ENCODE peak calls at places on chromosomes 13 and 19, in four cellular contexts. One of them, this sample, is unnamed.

GRCh38 chr19:11205939-11206570 is 8.7 kb upstream of the KANK2 start:
- DNase-seq in neural crest cell: no peak
- DNase-seq in fibroblast of pulmonary artery: no peak
- DNase-seq in neural progenitor cell: no peak
- DNase-seq in this sample: no peak

GRCh38 chr13:98650376-98651107 is 73.6 kb upstream of the STK24 start:
- DNase-seq in neural crest cell: no peak
- DNase-seq in fibroblast of pulmonary artery: no peak
- DNase-seq in neural progenitor cell: no peak
- DNase-seq in this sample: no peak

GRCh38 chr19:42113641-42114348 is 18.5 kb downstream of the POU2F2 start:
- DNase-seq in neural crest cell: no peak
- DNase-seq in fibroblast of pulmonary artery: peak
- DNase-seq in neural progenitor cell: no peak
- DNase-seq in this sample: no peak

GRCh38 chr13:20264271-20265018 is 32.3 kb upstream of the GJB6 start:
- DNase-seq in neural crest cell: no peak
- DNase-seq in fibroblast of pulmonary artery: no peak
- DNase-seq in neural progenitor cell: no peak
- DNase-seq in this sample: no peak

GRCh38 chr13:52348983-52349780 is 56.8 kb downstream of the THSD1 start:
- DNase-seq in neural crest cell: no peak
- DNase-seq in fibroblast of pulmonary artery: peak
- DNase-seq in neural progenitor cell: no peak
- DNase-seq in this sample: no peak

GRCh38 chr13:24261566-24261965 is 47.8 kb upstream of the C1QTNF9 start:
- DNase-seq in neural crest cell: no peak
- DNase-seq in fibroblast of pulmonary artery: no peak
- DNase-seq in neural progenitor cell: no peak
- DNase-seq in this sample: no peak

GRCh38 chr19:33442706-33443105 is 69.2 kb downstream of the CEBPG start:
- DNase-seq in neural crest cell: no peak
- DNase-seq in fibroblast of pulmonary artery: no peak
- DNase-seq in neural progenitor cell: no peak
- DNase-seq in this sample: no peak

GRCh38 chr19:45182758-45183157 is 4.2 kb downstream of the BLOC1S3 start:
- DNase-seq in neural crest cell: no peak
- DNase-seq in fibroblast of pulmonary artery: no peak
- DNase-seq in neural progenitor cell: no peak
- DNase-seq in this sample: no peak

GRCh38 chr13:93230466-93230865 is 3.9 kb downstream of the GPC6 start:
- DNase-seq in neural crest cell: no peak
- DNase-seq in fibroblast of pulmonary artery: peak
- DNase-seq in neural progenitor cell: no peak
- DNase-seq in this sample: no peak

GRCh38 chr19:5536337-5536894 is 31.3 kb downstream of the TINCR start:
- DNase-seq in neural crest cell: peak
- DNase-seq in fibroblast of pulmonary artery: peak
- DNase-seq in neural progenitor cell: peak
- DNase-seq in this sample: peak

GRCh38 chr19:2197270-2197669 is 33.5 kb downstream of the DOT1L start:
- DNase-seq in neural crest cell: no peak
- DNase-seq in fibroblast of pulmonary artery: no peak
- DNase-seq in neural progenitor cell: no peak
- DNase-seq in this sample: no peak

GRCh38 chr13:76331948-76332712 is 554.1 kb downstream of the KCTD12 start:
- DNase-seq in neural crest cell: no peak
- DNase-seq in fibroblast of pulmonary artery: peak
- DNase-seq in neural progenitor cell: no peak
- DNase-seq in this sample: no peak

GRCh38 chr19:55546822-55547614 is 1.7 kb upstream of the SBK3 start:
- DNase-seq in neural crest cell: no peak
- DNase-seq in fibroblast of pulmonary artery: peak
- DNase-seq in neural progenitor cell: peak
- DNase-seq in this sample: no peak

GRCh38 chr13:96898212-96898611 is 96.1 kb downstream of the OXGR1 start:
- DNase-seq in neural crest cell: no peak
- DNase-seq in fibroblast of pulmonary artery: peak
- DNase-seq in neural progenitor cell: no peak
- DNase-seq in this sample: no peak

GRCh38 chr19:39110263-39110967 is 15.2 kb upstream of the PAK4 start:
- DNase-seq in neural crest cell: peak
- DNase-seq in fibroblast of pulmonary artery: peak
- DNase-seq in neural progenitor cell: peak
- DNase-seq in this sample: no peak

GRCh38 chr13:38417727-38418126 is 68.1 kb downstream of the UFM1 start:
- DNase-seq in neural crest cell: no peak
- DNase-seq in fibroblast of pulmonary artery: peak
- DNase-seq in neural progenitor cell: peak
- DNase-seq in this sample: no peak

GRCh38 chr13:97072297-97072696 is 78.0 kb upstream of the OXGR1 start:
- DNase-seq in neural crest cell: no peak
- DNase-seq in fibroblast of pulmonary artery: no peak
- DNase-seq in neural progenitor cell: no peak
- DNase-seq in this sample: no peak

GRCh38 chr19:30664358-30665058 is 292.3 kb downstream of the ZNF536 start:
- DNase-seq in neural crest cell: no peak
- DNase-seq in fibroblast of pulmonary artery: no peak
- DNase-seq in neural progenitor cell: peak
- DNase-seq in this sample: peak

GRCh38 chr13:63092461-63092860 is 1676.8 kb upstream of the PCDH20 start:
- DNase-seq in neural crest cell: no peak
- DNase-seq in fibroblast of pulmonary artery: no peak
- DNase-seq in neural progenitor cell: no peak
- DNase-seq in this sample: no peak

GRCh38 chr19:17602217-17602616 is 46.8 kb downstream of the COLGALT1 start:
- DNase-seq in neural crest cell: no peak
- DNase-seq in fibroblast of pulmonary artery: no peak
- DNase-seq in neural progenitor cell: no peak
- DNase-seq in this sample: no peak

DNA sequence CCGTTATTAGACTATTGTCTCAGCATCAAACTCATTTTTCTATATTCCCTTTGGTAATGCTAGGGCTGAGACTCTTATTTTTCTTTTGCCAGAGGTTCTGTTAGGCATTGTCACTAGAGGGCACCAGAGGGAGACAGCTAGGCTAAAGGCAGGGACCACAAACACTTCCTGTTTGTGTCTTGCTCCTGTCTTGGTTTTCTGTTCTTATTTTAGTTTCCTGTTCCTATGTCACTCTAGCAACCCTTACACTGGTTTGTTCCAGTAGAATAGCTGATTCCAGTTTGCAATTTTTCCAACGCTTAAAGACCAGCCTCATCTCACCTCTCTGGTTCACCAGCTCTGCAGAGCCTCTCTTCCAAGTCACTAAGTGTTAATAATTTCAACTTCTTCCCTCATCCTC is 772.0 kb downstream of the DIAPH3 start:
- DNase-seq in neural crest cell: peak
- DNase-seq in fibroblast of pulmonary artery: peak
- DNase-seq in neural progenitor cell: peak
- DNase-seq in this sample: no peak
- TF ChIP-seq CTCF in neural crest cell: peak
- TF ChIP-seq CTCF in fibroblast of pulmonary artery: no peak
- TF ChIP-seq CTCF in neural progenitor cell: peak
- TF ChIP-seq CTCF in this sample: peak

GRCh38 chr13:108342369-108343289 is 73.1 kb downstream of the TNFSF13B start:
- DNase-seq in neural crest cell: no peak
- DNase-seq in fibroblast of pulmonary artery: peak
- DNase-seq in neural progenitor cell: peak
- DNase-seq in this sample: no peak
- TF ChIP-seq CTCF in neural crest cell: peak
- TF ChIP-seq CTCF in fibroblast of pulmonary artery: peak
- TF ChIP-seq CTCF in neural progenitor cell: peak
- TF ChIP-seq CTCF in this sample: peak

GRCh38 chr13:72431981-72432617 is 295.3 kb downstream of the MZT1 start:
- DNase-seq in neural crest cell: no peak
- DNase-seq in fibroblast of pulmonary artery: no peak
- DNase-seq in neural progenitor cell: no peak
- DNase-seq in this sample: no peak
- TF ChIP-seq CTCF in neural crest cell: no peak
- TF ChIP-seq CTCF in fibroblast of pulmonary artery: no peak
- TF ChIP-seq CTCF in neural progenitor cell: no peak
- TF ChIP-seq CTCF in this sample: no peak

GRCh38 chr13:43786766-43787517 is at the start of gene ENOX1:
- DNase-seq in neural crest cell: peak
- DNase-seq in fibroblast of pulmonary artery: peak
- DNase-seq in neural progenitor cell: peak
- DNase-seq in this sample: peak

GRCh38 chr13:43786472-43786765 is 353 bp downstream of the ENOX1 start:
- DNase-seq in neural crest cell: no peak
- DNase-seq in fibroblast of pulmonary artery: no peak
- DNase-seq in neural progenitor cell: no peak
- DNase-seq in this sample: no peak

GRCh38 chr13:43785681-43786471 is 896 bp downstream of the ENOX1 start:
- DNase-seq in neural crest cell: peak
- DNase-seq in fibroblast of pulmonary artery: peak
- DNase-seq in neural progenitor cell: peak
- DNase-seq in this sample: peak

GRCh38 chr13:43787518-43787891 is 733 bp upstream of the ENOX1 start:
- DNase-seq in neural crest cell: no peak
- DNase-seq in fibroblast of pulmonary artery: no peak
- DNase-seq in neural progenitor cell: peak
- DNase-seq in this sample: no peak

DNA sequence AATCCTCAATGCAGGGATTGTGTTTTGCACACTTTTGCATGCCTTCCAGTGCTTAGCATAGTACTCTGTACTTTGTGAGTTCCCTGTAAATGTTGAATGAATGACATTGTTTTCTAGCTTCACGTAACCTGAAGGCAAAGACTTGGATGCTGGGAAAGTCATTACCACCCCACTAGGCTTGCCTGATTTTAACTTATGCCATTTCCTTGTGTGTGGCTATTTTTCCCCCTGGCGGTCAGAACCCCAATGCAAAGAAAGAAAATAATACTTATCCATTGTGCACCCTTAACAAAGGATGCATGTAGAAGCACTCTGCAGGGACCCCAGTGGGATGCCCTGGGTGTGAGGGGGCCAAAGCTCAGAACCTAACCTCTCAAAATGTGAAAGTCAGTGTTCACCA is 1.2 kb upstream of the ENOX1 start:
- DNase-seq in neural crest cell: peak
- DNase-seq in fibroblast of pulmonary artery: peak
- DNase-seq in neural progenitor cell: peak
- DNase-seq in this sample: no peak
- TF ChIP-seq CTCF in neural crest cell: no peak
- TF ChIP-seq CTCF in fibroblast of pulmonary artery: peak
- TF ChIP-seq CTCF in neural progenitor cell: peak
- TF ChIP-seq CTCF in this sample: peak

GRCh38 chr13:32647926-32648325 is 61.7 kb downstream of the PDS5B start:
- DNase-seq in neural crest cell: no peak
- DNase-seq in fibroblast of pulmonary artery: no peak
- DNase-seq in neural progenitor cell: no peak
- DNase-seq in this sample: no peak

GRCh38 chr13:32645854-32646253 is 59.6 kb downstream of the PDS5B start:
- DNase-seq in neural crest cell: no peak
- DNase-seq in fibroblast of pulmonary artery: no peak
- DNase-seq in neural progenitor cell: no peak
- DNase-seq in this sample: no peak

GRCh38 chr13:32650705-32651311 is 64.6 kb downstream of the PDS5B start:
- DNase-seq in neural crest cell: peak
- DNase-seq in fibroblast of pulmonary artery: peak
- DNase-seq in neural progenitor cell: peak
- DNase-seq in this sample: no peak
- TF ChIP-seq CTCF in neural crest cell: peak
- TF ChIP-seq CTCF in fibroblast of pulmonary artery: peak
- TF ChIP-seq CTCF in neural progenitor cell: peak
- TF ChIP-seq CTCF in this sample: peak

GRCh38 chr19:48085904-48086864 is 24.4 kb downstream of the PLA2G4C start:
- DNase-seq in neural crest cell: no peak
- DNase-seq in fibroblast of pulmonary artery: no peak
- DNase-seq in neural progenitor cell: no peak
- DNase-seq in this sample: no peak
- TF ChIP-seq CTCF in neural crest cell: no peak
- TF ChIP-seq CTCF in fibroblast of pulmonary artery: no peak
- TF ChIP-seq CTCF in neural progenitor cell: peak
- TF ChIP-seq CTCF in this sample: peak

GRCh38 chr19:35736913-35737886 is 5.1 kb downstream of the IGFLR1 start:
- DNase-seq in neural crest cell: no peak
- DNase-seq in fibroblast of pulmonary artery: no peak
- DNase-seq in neural progenitor cell: no peak
- DNase-seq in this sample: no peak
- TF ChIP-seq CTCF in neural crest cell: peak
- TF ChIP-seq CTCF in fibroblast of pulmonary artery: no peak
- TF ChIP-seq CTCF in neural progenitor cell: no peak
- TF ChIP-seq CTCF in this sample: peak

GRCh38 chr19:37583340-37583739 is 11.3 kb downstream of the ZNF571 start:
- DNase-seq in neural crest cell: no peak
- DNase-seq in fibroblast of pulmonary artery: no peak
- DNase-seq in neural progenitor cell: peak
- DNase-seq in this sample: no peak
- TF ChIP-seq CTCF in neural crest cell: no peak
- TF ChIP-seq CTCF in fibroblast of pulmonary artery: no peak
- TF ChIP-seq CTCF in neural progenitor cell: peak
- TF ChIP-seq CTCF in this sample: no peak

GRCh38 chr13:37295573-37295972 is 190.1 kb upstream of the CSNK1A1L start:
- DNase-seq in neural crest cell: no peak
- DNase-seq in fibroblast of pulmonary artery: no peak
- DNase-seq in neural progenitor cell: no peak
- DNase-seq in this sample: no peak
- TF ChIP-seq CTCF in neural crest cell: no peak
- TF ChIP-seq CTCF in fibroblast of pulmonary artery: no peak
- TF ChIP-seq CTCF in neural progenitor cell: no peak
- TF ChIP-seq CTCF in this sample: no peak

This sample was measured in type B pancreatic cell.